ENCODE peak calls at places on chromosomes 12 and 14, in four cellular contexts. F, V, D and T are unnamed samples.

GRCh38 chr14:28704153-28704552 is 62.4 kb upstream of the FOXG1 start:
- DNase-seq in F (peak), V (no peak), D (no peak), T (no peak)

GRCh38 chr12:71589478-71589881 is 74.2 kb downstream of the ZFC3H1 start:
- DNase-seq in V (no peak), F (no peak), D (no peak), T (no peak)

GRCh38 chr14:58362798-58363412 is 32.8 kb upstream of the TOMM20L start:
- DNase-seq in F (peak), V (no peak), D (no peak), T (peak)

GRCh38 chr12:57754411-57755193 is at the start of gene MARCHF9:
- DNase-seq in V (no peak), F (no peak), D (peak), T (no peak)

GRCh38 chr12:28569698-28570411 is 379.6 kb downstream of the CCDC91 start:
- DNase-seq in V (no peak), D (no peak), F (peak), T (no peak)

GRCh38 chr14:55272415-55272786 is 1.2 kb downstream of the FBXO34 start:
- DNase-seq in V (no peak), D (no peak), F (no peak), T (no peak)

GRCh38 chr14:98633380-98633779 is 638.6 kb downstream of the BCL11B start:
- DNase-seq in D (no peak), F (no peak), V (no peak), T (no peak)

GRCh38 chr12:76679778-76680177 is 84.1 kb upstream of the ZDHHC17 start:
- DNase-seq in V (no peak), D (no peak), F (no peak), T (no peak)

GRCh38 chr12:111412007-111412829 is 6.5 kb downstream of the SH2B3 start:
- DNase-seq in V (no peak), D (no peak), F (no peak), T (no peak)

GRCh38 chr14:104049576-104050240 is 35.8 kb upstream of the ASPG start:
- DNase-seq in V (no peak), D (no peak), F (peak), T (no peak)

GRCh38 chr12:43882578-43883178 is 46.8 kb downstream of the TMEM117 start:
- DNase-seq in D (no peak), F (peak), V (no peak), T (peak)

GRCh38 chr12:3700861-3701260 is 52.0 kb downstream of the CRACR2A start:
- DNase-seq in D (no peak), V (no peak), F (peak), T (no peak)

GRCh38 chr12:130737731-130738130 is 21.6 kb upstream of the RIMBP2 start:
- DNase-seq in D (no peak), V (no peak), F (no peak), T (no peak)

GRCh38 chr12:47900101-47900479 is 4.7 kb downstream of the VDR start:
- DNase-seq in F (no peak), V (no peak), D (no peak), T (no peak)

GRCh38 chr12:106986625-106987389 is at the start of gene MTERF2:
- DNase-seq in D (peak), V (peak), F (peak), T (peak)

GRCh38 chr12:54603173-54603814 is 14.8 kb upstream of the PPP1R1A start:
- DNase-seq in F (peak), D (peak), V (no peak), T (peak)

GRCh38 chr14:68282479-68283377 is 463.1 kb downstream of the RAD51B start:
- DNase-seq in F (no peak), V (no peak), D (no peak), T (no peak)

GRCh38 chr12:132523576-132524331 is 33.8 kb downstream of the FBRSL1 start:
- DNase-seq in V (peak), F (peak), D (peak), T (no peak)

GRCh38 chr12:121620328-121620891 is 5.9 kb upstream of the ORAI1 start:
- DNase-seq in F (no peak), V (no peak), D (no peak), T (no peak)

GRCh38 chr12:124613151-124613585 is 45.8 kb upstream of the NCOR2 start:
- DNase-seq in F (peak), V (no peak), D (no peak), T (no peak)

GRCh38 chr12:128190614-128191013 is 76.4 kb upstream of the TMEM132C start:
- DNase-seq in D (no peak), V (no peak), F (no peak), T (no peak)

GRCh38 chr12:69685810-69686209 is 13.3 kb downstream of the BEST3 start:
- DNase-seq in V (no peak), F (peak), D (no peak), T (no peak)

GRCh38 chr12:122474324-122474716 is 26.4 kb downstream of the ZCCHC8 start:
- DNase-seq in D (no peak), F (no peak), V (no peak), T (no peak)

GRCh38 chr12:46657416-46658411 is 168.1 kb downstream of the SLC38A4 start:
- DNase-seq in F (peak), D (no peak), V (no peak), T (no peak)

GRCh38 chr14:67411375-67411774 is 590 bp downstream of the PLEK2 start:
- DNase-seq in V (no peak), D (no peak), F (peak), T (no peak)

GRCh38 chr12:57497223-57498142 is 9.6 kb downstream of the MARS1 start:
- DNase-seq in D (no peak), F (no peak), V (no peak), T (no peak)

GRCh38 chr12:25456474-25456873 is 96.6 kb downstream of the LMNTD1 start:
- DNase-seq in F (no peak), V (no peak), D (no peak), T (no peak)

GRCh38 chr12:12979731-12980259 is 20.3 kb downstream of the HEBP1 start:
- DNase-seq in D (no peak), V (no peak), F (peak), T (no peak)

GRCh38 chr12:100716949-100717732 is 77.4 kb upstream of the ANO4 start:
- DNase-seq in V (no peak), F (no peak), D (no peak), T (no peak)

GRCh38 chr14:78164226-78164853 is 5.8 kb upstream of the NRXN3 start:
- DNase-seq in D (no peak), V (no peak), F (no peak), T (no peak)

GRCh38 chr12:94150483-94151225 is 2.3 kb downstream of the PLXNC1 start:
- DNase-seq in V (peak), F (no peak), D (peak), T (no peak)

GRCh38 chr12:210277-211141 is 3.4 kb downstream of the SLC6A12 start:
- DNase-seq in F (no peak), V (no peak), D (no peak), T (no peak)

GRCh38 chr14:99677231-99677891 is 6.7 kb upstream of the CYP46A1 start:
- DNase-seq in D (no peak), V (no peak), F (peak), T (no peak)

GRCh38 chr12:15782667-15783066 is 6.5 kb downstream of the EPS8 start:
- DNase-seq in D (no peak), V (no peak), F (peak), T (no peak)

GRCh38 chr14:59332727-59333126 is 132.5 kb downstream of the GPR135 start:
- DNase-seq in F (peak), V (no peak), D (no peak), T (no peak)

GRCh38 chr12:99435095-99435791 is 212.3 kb upstream of the GARIN6 start:
- DNase-seq in F (no peak), V (no peak), D (no peak), T (no peak)

GRCh38 chr12:100266163-100266801 is 597 bp downstream of the DEPDC4 start:
- DNase-seq in V (no peak), D (no peak), F (no peak), T (no peak)

GRCh38 chr12:68451261-68452091 is 119.3 kb upstream of the MDM1 start:
- DNase-seq in F (peak), D (no peak), V (no peak), T (peak)

GRCh38 chr14:22509036-22509709 is 79.9 kb downstream of the DAD1 start:
- DNase-seq in D (no peak), V (no peak), F (no peak), T (no peak)